ENCODE peak calls at places on chromosomes 5 and 9, in four cellular contexts. P is stomach, L is K562, Y is breast epithelium. A is an unnamed sample.

GRCh38 chr9:33254211-33254610 is 10.3 kb downstream of the BAG1 start:
- DNase-seq in P (no peak), L (no peak), Y (no peak), A (no peak)

GRCh38 chr5:96509721-96510383 is 76.8 kb upstream of the PCSK1 start:
- DNase-seq in P (no peak), L (no peak), Y (no peak), A (no peak)

GRCh38 chr5:50559955-50560354 is 106.5 kb upstream of the PARP8 start:
- DNase-seq in P (no peak), L (no peak), Y (no peak), A (no peak)

GRCh38 chr9:70156729-70157128 is 102.0 kb upstream of the SMC5 start:
- DNase-seq in P (no peak), L (no peak), Y (no peak), A (no peak)

GRCh38 chr9:34577635-34578240 is 11.8 kb downstream of the CNTFR start:
- DNase-seq in P (no peak), L (peak), Y (no peak), A (no peak)

GRCh38 chr5:150042459-150042858 is 41.9 kb downstream of the HMGXB3 start:
- DNase-seq in P (no peak), L (no peak), Y (no peak), A (no peak)

GRCh38 chr9:16085167-16085718 is 532.4 kb downstream of the CCDC171 start:
- DNase-seq in P (no peak), L (no peak), Y (no peak), A (no peak)

GRCh38 chr5:154358410-154359221 is 87.2 kb upstream of the SAP30L start:
- DNase-seq in P (no peak), L (no peak), Y (no peak), A (no peak)

GRCh38 chr9:78406933-78407332 is 110.0 kb downstream of the PSAT1 start:
- DNase-seq in P (peak), L (no peak), Y (no peak), A (peak)

GRCh38 chr9:125974705-125975104 is 227.5 kb downstream of the PBX3 start:
- DNase-seq in P (no peak), L (no peak), Y (no peak), A (no peak)
- TF ChIP-seq CTCF in P (no peak), L (no peak), Y (no peak), A (no peak)

DNA sequence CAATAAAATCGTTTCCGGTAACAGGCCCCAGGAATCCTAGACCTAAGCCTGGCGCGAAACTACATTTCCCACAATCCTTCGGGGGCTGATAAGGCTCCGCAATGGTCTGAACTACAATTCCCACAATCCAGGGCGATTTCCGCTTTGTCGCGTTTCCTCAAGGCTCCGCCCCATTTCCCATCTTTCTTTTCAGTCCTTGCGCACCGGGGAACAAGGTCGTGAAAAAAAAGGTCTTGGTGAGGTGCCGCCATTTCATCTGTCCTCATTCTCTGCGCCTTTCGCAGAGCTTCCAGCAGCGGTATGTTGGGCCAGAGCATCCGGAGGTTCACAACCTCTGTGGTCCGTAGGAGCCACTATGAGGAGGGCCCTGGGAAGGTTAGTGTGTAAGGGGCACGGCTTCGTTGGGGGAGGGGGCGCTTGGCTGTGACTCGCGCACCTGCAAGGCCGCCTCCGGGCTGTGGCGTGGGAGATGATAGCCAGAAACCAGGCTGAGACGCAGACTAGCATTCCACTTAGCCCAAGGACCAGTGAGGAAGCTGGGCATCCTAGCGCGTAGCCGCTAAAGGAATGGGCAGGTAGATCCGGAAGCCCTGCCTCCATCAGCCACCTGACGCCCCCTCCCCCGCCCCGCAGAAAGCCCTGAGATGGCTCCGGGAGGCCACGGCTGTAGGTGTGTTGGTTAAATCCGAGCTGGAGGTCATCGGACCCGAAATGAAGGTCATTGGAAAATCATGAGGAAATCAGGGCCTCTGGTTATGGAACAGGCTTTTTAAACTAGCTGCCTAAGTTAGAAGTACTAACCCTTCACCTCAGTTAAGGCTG is at the start of gene COX7C:
- DNase-seq in P (peak), L (peak), Y (peak), A (peak)
- TF ChIP-seq POLR2A in P (peak), L (peak), Y (peak), A (peak)

DNA sequence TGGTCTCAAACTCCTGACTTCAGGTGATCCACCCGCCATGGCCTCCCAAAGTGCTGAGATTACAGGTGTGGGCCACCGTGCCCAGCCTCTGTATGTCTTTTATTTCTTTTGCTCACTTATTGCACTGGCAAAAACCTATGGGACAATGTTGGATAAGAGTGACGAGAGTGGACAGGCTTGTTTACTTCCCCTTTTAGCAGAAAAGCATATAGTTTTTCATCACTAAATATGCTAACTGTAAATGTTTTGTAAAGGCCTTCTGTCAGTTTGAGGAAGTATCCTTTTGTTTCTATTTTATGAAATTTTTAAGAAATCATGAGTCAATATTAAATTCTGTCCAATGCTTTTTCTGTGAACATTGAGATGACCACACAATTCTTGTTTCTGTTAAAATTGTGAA is 103.3 kb downstream of the AUH start:
- DNase-seq in P (no peak), L (no peak), Y (no peak), A (no peak)
- TF ChIP-seq POLR2AphosphoS5 in P (no peak), L (no peak), Y (no peak), A (no peak)

DNA sequence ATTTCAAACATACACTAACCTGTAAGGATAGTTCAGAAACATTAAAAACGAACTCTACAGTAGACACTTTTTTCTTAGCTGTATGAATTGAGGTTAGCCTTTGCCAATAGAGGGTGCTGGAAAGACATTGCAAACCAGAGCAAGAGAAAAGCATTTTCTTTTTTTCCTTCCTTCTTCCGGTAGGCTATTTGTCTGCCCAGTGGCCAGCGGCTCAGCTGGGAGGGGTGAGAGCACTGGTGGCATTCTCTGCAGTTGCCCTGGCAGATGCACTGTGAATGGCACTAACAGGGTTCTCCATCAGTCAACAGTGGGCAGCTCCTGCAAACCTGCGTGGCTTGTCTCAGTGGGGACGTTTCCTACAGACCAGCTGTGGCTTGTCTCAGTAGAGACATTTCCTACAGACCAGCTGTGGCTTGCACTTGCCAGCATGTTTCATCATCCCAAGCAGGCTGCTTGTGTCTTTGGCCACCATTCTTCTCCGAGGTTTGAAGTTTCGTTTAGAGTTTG is 984.5 kb upstream of the CDH18 start:
- DNase-seq in P (no peak), L (no peak), Y (no peak), A (no peak)
- TF ChIP-seq CTCF in P (no peak), L (no peak), Y (no peak), A (no peak)

GRCh38 chr5:52837591-52838001 is 49.9 kb downstream of the ITGA1 start:
- DNase-seq in P (no peak), L (no peak), Y (no peak), A (no peak)

GRCh38 chr5:52838306-52839015 is 50.7 kb downstream of the ITGA1 start:
- DNase-seq in P (no peak), L (no peak), Y (no peak), A (no peak)

GRCh38 chr5:52834320-52834719 is 46.6 kb downstream of the ITGA1 start:
- DNase-seq in P (no peak), L (no peak), Y (no peak), A (no peak)

GRCh38 chr5:52839285-52839684 is 51.6 kb downstream of the ITGA1 start:
- DNase-seq in P (no peak), L (no peak), Y (no peak), A (no peak)

DNA sequence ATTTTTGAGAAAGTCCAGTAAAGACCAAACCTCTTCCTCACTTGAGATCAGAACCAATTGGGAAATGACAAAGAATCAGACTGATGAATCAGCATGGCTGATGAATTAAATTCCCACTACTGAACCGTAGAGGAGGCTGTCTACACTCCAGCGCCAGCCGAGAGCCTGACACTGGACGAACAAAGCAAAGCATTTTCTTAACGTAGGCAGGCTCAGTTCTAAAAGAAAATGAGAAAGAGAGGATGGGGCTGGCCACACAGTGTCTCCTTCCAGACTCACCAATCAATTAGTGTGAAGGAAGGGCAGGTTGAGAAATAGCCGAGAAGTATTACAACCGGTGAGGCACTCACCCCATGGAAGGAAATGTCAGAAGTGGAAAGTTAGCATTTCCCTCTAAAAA is 49.4 kb downstream of the ITGA1 start:
- DNase-seq in P (no peak), L (no peak), Y (no peak), A (no peak)
- TF ChIP-seq POLR2A in P (no peak), L (no peak), Y (no peak), A (no peak)